ENCODE peak calls at places on chromosomes 7 and 10, in four cellular contexts. T is suprapubic skin, L is stomach, J is transverse colon. W is an unnamed sample.
A peak's percentile ranks its signal among the peaks of the same experiment; 100 is the strongest.

GRCh38 chr10:72096115-72097000 is 8.0 kb upstream of the SPOCK2 start:
- DNase-seq in J (no peak), L (no peak), T (no peak), W (no peak)

GRCh38 chr7:66202380-66202779 is 2.8 kb upstream of the TPST1 start:
- DNase-seq in T (no peak), J (no peak), L (no peak), W (no peak)

GRCh38 chr10:35706959-35707358 is 64.9 kb upstream of the FZD8 start:
- DNase-seq in J (no peak), T (no peak), L (no peak), W (no peak)

GRCh38 chr7:7565018-7565680 is 1.5 kb upstream of the MIOS start:
- DNase-seq in J (no peak), T (no peak), L (no peak), W (no peak)

GRCh38 chr10:93999401-93999851 is 5.7 kb downstream of the PLCE1 start:
- DNase-seq in L (peak; percentile 71), T (no peak), J (peak; percentile 69), W (peak; percentile 60)

GRCh38 chr10:86953747-86954680 is 3.4 kb downstream of the MMRN2 start:
- DNase-seq in J (no peak), T (peak; percentile 76), L (no peak), W (no peak)

GRCh38 chr7:24912874-24913514 is 67.0 kb downstream of the OSBPL3 start:
- DNase-seq in J (peak; percentile 36), T (no peak), L (peak; percentile 29), W (no peak)

GRCh38 chr7:19056305-19056704 is 61.1 kb downstream of the TWIST1 start:
- DNase-seq in L (no peak), T (no peak), J (no peak), W (no peak)

GRCh38 chr10:130013938-130014733 is 50.1 kb upstream of the EBF3 start:
- DNase-seq in J (no peak), T (no peak), L (no peak), W (no peak)

GRCh38 chr7:142883571-142884284 is 1.8 kb downstream of the TRPV6 start:
- DNase-seq in T (peak; percentile 65), L (no peak), J (no peak), W (no peak)

GRCh38 chr7:48250441-48250951 is 79.2 kb downstream of the ABCA13 start:
- DNase-seq in J (no peak), T (no peak), L (no peak), W (no peak)

GRCh38 chr7:144738708-144739314 is 97.0 kb downstream of the TPK1 start:
- DNase-seq in T (no peak), L (no peak), J (no peak), W (no peak)

GRCh38 chr7:44183386-44183785 is 5.9 kb downstream of the GCK start:
- DNase-seq in L (no peak), J (no peak), T (no peak), W (no peak)

GRCh38 chr10:102550636-102551210 is 47.0 kb downstream of the SUFU start:
- DNase-seq in T (no peak), L (no peak), J (no peak), W (no peak)

GRCh38 chr10:49197171-49197570 is 9.0 kb upstream of the TMEM273 start:
- DNase-seq in T (no peak), L (no peak), J (no peak), W (no peak)

GRCh38 chr10:49202266-49202665 is 14.1 kb upstream of the TMEM273 start:
- DNase-seq in T (no peak), L (no peak), J (no peak), W (no peak)

GRCh38 chr10:49204119-49204518 is 15.9 kb upstream of the TMEM273 start:
- DNase-seq in T (no peak), L (no peak), J (no peak), W (no peak)

GRCh38 chr10:49205206-49205605 is 17.0 kb upstream of the TMEM273 start:
- DNase-seq in J (no peak), L (no peak), T (no peak), W (no peak)

GRCh38 chr10:49200859-49201258 is 12.7 kb upstream of the TMEM273 start:
- DNase-seq in J (no peak), L (no peak), T (no peak), W (no peak)
- H3K27me3 ChIP-seq in J (no peaks in the 10 kb centered on the region), L (no peaks in the 10 kb centered on the region), T (peaks cover 4% of the 10 kb centered on the region), W (no peaks in the 10 kb centered on the region)

GRCh38 chr7:1540391-1541271 is 10.1 kb downstream of the MAFK start:
- DNase-seq in J (no peak), T (no peak), L (no peak), W (no peak)
- TF ChIP-seq POLR2A in J (no peak), T (no peak), L (no peak), W (no peak)

DNA sequence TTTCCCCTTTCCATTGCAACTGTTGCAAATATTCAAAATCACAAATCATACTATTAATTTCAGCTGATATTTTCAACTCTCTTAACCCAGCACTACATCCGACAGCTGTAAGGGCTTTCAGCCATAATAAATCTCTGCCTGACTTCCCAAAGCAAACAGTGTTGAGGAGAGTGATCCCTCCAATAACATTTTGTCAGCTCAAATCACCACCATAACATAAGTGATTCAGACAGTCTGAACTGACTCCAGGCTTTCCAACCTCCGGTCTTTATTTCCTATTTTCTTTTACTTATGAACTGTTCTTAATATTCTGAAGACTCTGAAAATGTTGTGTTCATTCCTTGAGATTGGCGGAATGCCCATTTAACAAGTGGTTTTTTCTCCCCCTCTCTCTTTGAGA is 1085.9 kb downstream of the GATA3 start:
- DNase-seq in T (no peak), J (no peak), L (no peak), W (no peak)
- TF ChIP-seq POLR2AphosphoS5 in T (no peak), J (no peak), L (no peak), W (no peak)

DNA sequence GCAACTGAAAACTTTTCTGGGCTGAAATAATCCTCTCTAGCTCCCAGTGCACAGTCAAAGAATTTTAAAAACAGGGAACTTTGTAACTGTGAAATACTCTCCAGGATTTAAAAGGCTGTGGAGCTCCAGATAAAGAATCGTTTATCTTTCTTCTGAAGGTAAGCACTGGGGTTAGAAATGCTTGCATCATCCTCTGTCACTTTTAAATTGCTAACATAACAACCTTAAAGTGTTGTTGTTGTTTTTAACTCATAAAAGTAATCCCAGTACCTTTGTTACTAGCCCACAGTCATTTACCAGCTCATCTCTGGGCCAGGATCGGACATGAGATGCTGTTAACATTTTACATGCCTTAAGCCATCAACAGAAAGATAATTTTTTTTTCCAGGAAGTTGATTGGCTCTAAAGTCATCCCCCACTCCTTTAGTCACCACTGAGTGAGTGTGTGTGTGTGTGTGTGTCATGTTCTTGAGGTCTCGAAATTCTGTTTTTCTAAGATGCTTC is at the start of gene SLC39A12:
- DNase-seq in J (no peak), L (no peak), T (no peak), W (no peak)
- H3K27me3 ChIP-seq in J (no peaks in the 10 kb centered on the region), L (no peaks in the 10 kb centered on the region), T (no peaks in the 10 kb centered on the region), W (no peaks in the 10 kb centered on the region)